ENCODE peak calls at places on chromosomes 6 and 20, in six cellular contexts. Y is activated naive CD4-positive, alpha-beta T cell; B is T-cell; U is PC-9; G is NCI-H2081 treated with DMSO at 0.1 percent for 48 hours; I is NCI-H524. J is an unnamed sample.

GRCh38 chr20:48875914-48876240 is 45.6 kb upstream of the ARFGEF2 start:
- DNase-seq in Y (no peak), B (no peak), U (no peak), G (no peak), I (peak), J (peak)

GRCh38 chr6:170212956-170213636 is 77.8 kb downstream of the DLL1 start:
- DNase-seq in Y (no peak), B (no peak), U (no peak), G (no peak), I (no peak), J (no peak)

GRCh38 chr6:13229205-13230085 is 98.9 kb downstream of the TBC1D7 start:
- DNase-seq in Y (no peak), B (no peak), U (peak), G (no peak), I (no peak), J (no peak)

GRCh38 chr20:43516251-43516824 is 8.8 kb downstream of the L3MBTL1 start:
- DNase-seq in Y (no peak), B (no peak), U (no peak), G (no peak), I (no peak), J (peak)

GRCh38 chr20:22452442-22453011 is 131.8 kb downstream of the FOXA2 start:
- DNase-seq in Y (no peak), B (no peak), U (no peak), G (no peak), I (no peak), J (no peak)

GRCh38 chr6:140319209-140319608 is 944.8 kb upstream of the CITED2 start:
- DNase-seq in Y (no peak), B (no peak), U (no peak), G (no peak), I (no peak), J (peak)

GRCh38 chr6:79135973-79136470 is 58.0 kb upstream of the PHIP start:
- DNase-seq in Y (no peak), B (no peak), U (no peak), G (no peak), I (no peak), J (no peak)

GRCh38 chr20:8389381-8390368 is 257.6 kb downstream of the PLCB1 start:
- DNase-seq in Y (no peak), B (no peak), U (peak), G (peak), I (peak), J (peak)

GRCh38 chr6:159074120-159074684 is 29.4 kb upstream of the TAGAP start:
- DNase-seq in Y (no peak), B (no peak), U (no peak), G (no peak), I (peak), J (peak)

GRCh38 chr6:71387179-71387578 is 98.6 kb downstream of the OGFRL1 start:
- DNase-seq in Y (no peak), B (no peak), U (no peak), G (no peak), I (no peak), J (peak)

GRCh38 chr6:27238010-27238983 is 9.2 kb upstream of the PRSS16 start:
- DNase-seq in Y (no peak), B (no peak), U (no peak), G (no peak), I (peak), J (peak)

J was measured in GM23248.